ENCODE peak calls at places on chromosomes 5 and 9, in nine cellular contexts. D, N, M, O, V, E, X, U and Y are unnamed samples.

GRCh38 chr5:54637654-54638053 is 120.1 kb downstream of the SNX18 start:
- DNase-seq in O (no peak), M (no peak), E (no peak), U (no peak), D (no peak), N (no peak), V (peak; percentile 34), X (no peak), Y (no peak)

GRCh38 chr5:137078171-137078665 is 420.9 kb downstream of the SPOCK1 start:
- DNase-seq in X (no peak), E (no peak), M (no peak), D (no peak), O (no peak), V (no peak), N (no peak), U (no peak), Y (peak; percentile 79)

GRCh38 chr5:31806566-31806965 is 167.6 kb downstream of the PDZD2 start:
- DNase-seq in V (no peak), E (no peak), D (no peak), N (no peak), X (no peak), M (no peak), U (no peak), O (no peak), Y (no peak)

GRCh38 chr5:61018102-61018501 is 73.1 kb downstream of the NDUFAF2 start:
- DNase-seq in V (no peak), D (no peak), X (no peak), U (no peak), O (no peak), M (no peak), N (no peak), E (no peak), Y (no peak)

GRCh38 chr5:18772475-18772874 is 1138.2 kb downstream of the TAF11L14 start:
- DNase-seq in M (no peak), D (no peak), X (no peak), N (no peak), E (no peak), V (peak; percentile 39), O (no peak), U (no peak), Y (no peak)

GRCh38 chr5:33340195-33340594 is 100.6 kb upstream of the TARS1 start:
- DNase-seq in N (no peak), V (no peak), E (no peak), O (no peak), D (no peak), U (no peak), M (no peak), X (no peak), Y (no peak)

GRCh38 chr5:27318701-27319100 is 280.3 kb upstream of the CDH9 start:
- DNase-seq in X (no peak), O (no peak), U (no peak), E (no peak), N (no peak), M (no peak), V (no peak), D (no peak), Y (no peak)

GRCh38 chr5:131640043-131640856 is 5.2 kb upstream of the RAPGEF6 start:
- DNase-seq in X (no peak), D (no peak), M (no peak), E (no peak), O (no peak), V (no peak), U (no peak), N (no peak), Y (no peak)

GRCh38 chr9:34375901-34376595 is 650 bp downstream of the MYORG start:
- DNase-seq in D (peak; percentile 73), U (peak; percentile 84), M (no peak), V (peak; percentile 44), X (peak; percentile 40), N (peak; percentile 33), O (no peak), E (peak; percentile 77), Y (no peak)

GRCh38 chr5:59863777-59864176 is 29.7 kb downstream of the PDE4D start:
- DNase-seq in X (no peak), D (no peak), U (no peak), N (no peak), M (no peak), V (no peak), E (no peak), O (no peak), Y (no peak)

GRCh38 chr9:37916471-37917314 is 12.8 kb upstream of the SLC25A51 start:
- DNase-seq in V (no peak), M (no peak), D (no peak), E (no peak), O (no peak), X (no peak), N (no peak), U (no peak), Y (peak; percentile 51)

GRCh38 chr9:124269556-124269955 is 11.8 kb downstream of the NEK6 start:
- DNase-seq in M (no peak), D (no peak), V (no peak), X (no peak), U (no peak), O (no peak), N (no peak), E (no peak), Y (no peak)
- H3K4me1 ChIP-seq in M (peaks cover 20% of the 10 kb centered on the region), D (peaks cover 83% of the 10 kb centered on the region), V (no peaks in the 10 kb centered on the region), X (no peaks in the 10 kb centered on the region), U (peaks cover 35% of the 10 kb centered on the region), O (peaks cover 60% of the 10 kb centered on the region), N (no peaks in the 10 kb centered on the region), E (peaks cover 56% of the 10 kb centered on the region), Y (peaks cover 27% of the 10 kb centered on the region)

GRCh38 chr5:1554410-1554967 is 30.7 kb upstream of the LPCAT1 start:
- DNase-seq in U (peak; percentile 20), X (no peak), O (no peak), V (no peak), D (no peak), M (no peak), N (no peak), E (no peak), Y (no peak)

GRCh38 chr5:1558945-1559344 is 35.2 kb upstream of the LPCAT1 start:
- DNase-seq in U (no peak), D (no peak), V (no peak), N (no peak), O (no peak), X (no peak), M (no peak), E (no peak), Y (no peak)

GRCh38 chr5:1555808-1556681 is 32.3 kb upstream of the LPCAT1 start:
- DNase-seq in E (peak; percentile 7), V (no peak), D (no peak), N (no peak), U (peak; percentile 34), M (no peak), X (no peak), O (no peak), Y (no peak)

GRCh38 chr5:1555011-1555807 is 31.4 kb upstream of the LPCAT1 start:
- DNase-seq in U (peak; percentile 48), N (no peak), M (no peak), O (no peak), D (peak; percentile 89), E (peak; percentile 10), X (no peak), V (no peak), Y (no peak)

DNA sequence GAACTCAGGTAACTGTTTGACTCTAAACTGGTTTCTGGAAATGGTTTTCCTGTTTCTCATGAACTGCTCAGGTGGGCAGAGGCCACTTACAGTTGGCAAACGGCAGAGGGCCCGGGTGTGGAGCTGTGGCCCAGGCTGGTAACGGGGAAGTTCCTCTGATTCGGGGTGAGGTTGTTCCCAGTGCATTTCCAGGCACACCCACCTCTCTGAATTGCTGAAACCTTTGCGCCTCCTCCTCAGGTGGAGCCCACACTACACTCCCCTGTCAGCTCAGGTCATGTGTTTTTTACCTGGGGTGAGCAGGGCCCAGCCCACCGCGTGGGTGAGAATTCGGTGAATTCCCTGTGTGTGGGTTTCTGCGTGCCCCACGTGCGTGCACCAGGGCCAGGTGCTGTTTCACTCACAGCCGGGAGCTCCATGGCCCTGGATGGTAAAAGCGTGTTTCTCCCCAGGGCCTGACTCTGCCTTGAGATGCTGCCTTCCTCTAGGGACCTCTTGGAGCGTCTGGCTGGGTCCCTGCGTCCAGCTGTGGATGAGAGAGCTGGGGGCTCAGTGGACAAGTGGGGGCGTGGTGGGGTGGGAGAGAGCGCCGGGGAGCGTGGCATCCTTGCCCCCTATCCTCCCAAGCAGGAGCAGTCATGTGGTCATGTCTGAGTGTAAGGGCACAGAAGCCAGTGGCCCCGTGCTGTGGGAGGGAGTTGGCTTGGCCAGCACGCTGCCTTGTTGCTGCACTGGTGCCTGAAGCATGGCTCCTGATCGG is 33.5 kb upstream of the LPCAT1 start:
- DNase-seq in E (peak; percentile 64), V (no peak), M (no peak), D (peak; percentile 76), X (no peak), N (no peak), U (peak; percentile 55), O (no peak), Y (peak; percentile 57)
- H3K27ac ChIP-seq in E (no peak overlapping the region), V (no peak overlapping the region), M (no peak overlapping the region), D (peak overlapping the region; percentile 86), X (no peak overlapping the region), N (no peak overlapping the region), U (no peak overlapping the region), O (no peak overlapping the region), Y (no peak overlapping the region)

DNA sequence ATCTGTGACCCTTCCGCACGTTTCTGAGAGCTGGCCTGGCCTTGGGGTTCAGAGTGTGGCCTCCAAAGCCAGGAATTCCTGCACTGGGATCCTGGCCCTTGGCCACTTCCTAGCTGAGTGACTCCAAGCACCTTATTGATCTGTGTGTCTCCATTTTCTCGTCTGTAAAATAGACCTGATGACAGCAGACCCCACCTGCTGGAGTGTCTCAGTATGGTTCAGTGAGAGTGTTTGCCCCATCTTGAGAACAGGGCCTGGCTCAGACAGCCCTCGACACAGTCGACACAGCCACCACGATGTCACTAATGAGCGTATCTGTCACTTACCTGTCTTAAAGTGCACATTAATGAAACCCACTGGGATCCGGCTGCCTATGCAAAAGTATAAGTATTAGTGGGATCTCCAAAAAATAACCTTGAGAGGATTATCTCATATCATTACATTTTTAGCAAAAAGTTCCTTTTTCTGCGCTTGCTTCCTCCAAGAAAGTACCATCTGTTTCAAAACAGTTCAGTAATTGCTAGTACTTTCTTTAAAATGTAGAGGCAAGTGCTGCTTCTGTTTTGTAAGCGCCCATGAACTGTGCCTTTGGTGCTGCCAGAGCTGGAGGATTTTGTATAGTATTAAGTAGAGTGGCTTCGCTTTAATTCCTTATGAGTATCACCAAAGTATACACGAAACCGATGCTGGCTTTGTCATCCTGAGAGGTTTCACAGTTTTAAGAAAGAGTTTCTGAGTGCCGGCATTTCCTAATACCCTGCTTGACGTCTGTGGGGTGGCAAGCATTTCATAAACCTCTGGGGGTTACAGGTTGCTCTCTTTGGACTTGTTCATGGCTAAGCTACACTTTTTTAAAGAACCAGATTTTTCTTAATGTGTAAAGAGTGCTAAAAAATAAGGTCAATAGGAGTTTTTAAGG is 31.7 kb downstream of the UBE2QL1 start:
- DNase-seq in D (no peak), E (no peak), N (no peak), M (no peak), U (no peak), X (no peak), O (no peak), V (no peak), Y (no peak)
- H3K4me3 ChIP-seq in D (no peak overlapping the region), E (no peak overlapping the region), N (no peak overlapping the region), M (no peak overlapping the region), U (no peak overlapping the region), X (no peak overlapping the region), O (no peak overlapping the region), V (no peak overlapping the region), Y (no peak overlapping the region)

GRCh38 chr5:178116406-178116885 is 3.1 kb downstream of the N4BP3 start:
- DNase-seq in U (no peak), E (peak; percentile 56), N (peak; percentile 72), M (no peak), D (no peak), V (peak; percentile 44), O (no peak), X (peak; percentile 77), Y (no peak)
- H3K4me1 ChIP-seq in U (peaks cover 19% of the 10 kb centered on the region), E (peaks cover 22% of the 10 kb centered on the region), N (peaks cover 55% of the 10 kb centered on the region), M (no peaks in the 10 kb centered on the region), D (peaks cover 44% of the 10 kb centered on the region), V (peaks cover 15% of the 10 kb centered on the region), O (no peaks in the 10 kb centered on the region), X (peaks cover 63% of the 10 kb centered on the region), Y (no peaks in the 10 kb centered on the region)

GRCh38 chr5:81222285-81222684 is 10.8 kb upstream of the CKMT2 start:
- DNase-seq in D (no peak), U (no peak), E (no peak), M (no peak), V (no peak), O (no peak), X (no peak), N (no peak), Y (no peak)
- H3K27ac ChIP-seq in D (no peak overlapping the region), U (no peak overlapping the region), E (no peak overlapping the region), M (no peak overlapping the region), V (no peak overlapping the region), O (no peak overlapping the region), X (no peak overlapping the region), N (no peak overlapping the region), Y (no peak overlapping the region)